ENCODE peak calls at places on chromosome 1, in five cellular contexts. O, B, K, E and S are unnamed samples.
A peak's percentile ranks its signal among the peaks of the same experiment; 100 is the strongest.

GRCh38 chr1:214520544-214521165 is 30.7 kb downstream of the PTPN14 start:
- DNase-seq in O (no peak), B (no peak), K (no peak), E (no peak), S (no peak)

GRCh38 chr1:225565845-225566244 is 87.1 kb downstream of the ENAH start:
- DNase-seq in O (no peak), B (no peak), K (no peak), E (peak; percentile 19), S (no peak)

GRCh38 chr1:84582802-84583587 is 8.8 kb upstream of the CTBS start:
- DNase-seq in O (peak; percentile 50), B (no peak), K (no peak), E (peak; percentile 72), S (peak; percentile 94)

GRCh38 chr1:164598719-164599118 is 39.7 kb downstream of the PBX1 start:
- DNase-seq in O (no peak), B (no peak), K (no peak), E (no peak), S (no peak)

GRCh38 chr1:1013922-1014617 is 773 bp downstream of the ISG15 start:
- DNase-seq in O (no peak), B (peak; percentile 64), K (no peak), E (peak; percentile 24), S (no peak)

GRCh38 chr1:234605983-234606730 is 3.8 kb downstream of the IRF2BP2 start:
- DNase-seq in O (peak; percentile 65), B (no peak), K (no peak), E (peak; percentile 43), S (no peak)

GRCh38 chr1:70083519-70083918 is 121.9 kb downstream of the LRRC40 start:
- DNase-seq in O (no peak), B (no peak), K (no peak), E (no peak), S (no peak)

GRCh38 chr1:210072129-210072528 is 134.1 kb downstream of the SYT14 start:
- DNase-seq in O (no peak), B (no peak), K (no peak), E (no peak), S (no peak)

GRCh38 chr1:219938706-219939105 is 10.3 kb upstream of the SLC30A10 start:
- DNase-seq in O (peak; percentile 86), B (no peak), K (no peak), E (peak; percentile 60), S (peak; percentile 60)

GRCh38 chr1:24384251-24385090 is 29.1 kb downstream of the STPG1 start:
- DNase-seq in O (peak; percentile 50), B (no peak), K (no peak), E (no peak), S (no peak)

GRCh38 chr1:187051618-187052232 is 223.0 kb downstream of the PLA2G4A start:
- DNase-seq in O (peak; percentile 5), B (peak; percentile 70), K (no peak), E (peak; percentile 57), S (peak; percentile 33)

GRCh38 chr1:199983531-199983930 is 44.0 kb upstream of the NR5A2 start:
- DNase-seq in O (no peak), B (no peak), K (no peak), E (no peak), S (no peak)

GRCh38 chr1:204975568-204976235 is 67.3 kb upstream of the CNTN2 start:
- DNase-seq in O (peak; percentile 28), B (peak; percentile 79), K (no peak), E (peak; percentile 76), S (no peak)

GRCh38 chr1:34736711-34737110 is 18.1 kb upstream of the GJB5 start:
- DNase-seq in O (no peak), B (no peak), K (no peak), E (no peak), S (no peak)

GRCh38 chr1:78009276-78009675 is 4.5 kb downstream of the DNAJB4 start:
- DNase-seq in O (no peak), B (no peak), K (no peak), E (no peak), S (no peak)

GRCh38 chr1:211259596-211260126 is 495 bp downstream of the RCOR3 start:
- DNase-seq in O (peak; percentile 83), B (peak; percentile 55), K (peak; percentile 83), E (peak; percentile 86), S (no peak)

GRCh38 chr1:39529901-39530535 is 38.6 kb downstream of the BMP8A start:
- DNase-seq in O (no peak), B (no peak), K (no peak), E (no peak), S (no peak)

GRCh38 chr1:17046043-17046657 is 7.7 kb downstream of the SDHB start:
- DNase-seq in O (no peak), B (peak; percentile 83), K (no peak), E (peak; percentile 72), S (peak; percentile 36)

GRCh38 chr1:156104065-156104810 is 10.3 kb upstream of the LMNA start:
- DNase-seq in O (peak; percentile 98), B (peak; percentile 65), K (peak; percentile 94), E (peak; percentile 91), S (peak; percentile 84)

GRCh38 chr1:153430561-153430960 is 14.2 kb downstream of the S100A7A start:
- DNase-seq in O (no peak), B (no peak), K (no peak), E (no peak), S (no peak)

GRCh38 chr1:95117207-95118018 is at the start of gene TLCD4:
- DNase-seq in O (peak; percentile 56), B (peak; percentile 88), K (peak; percentile 88), E (peak; percentile 81), S (no peak)

GRCh38 chr1:167666416-167666815 is 36.4 kb downstream of the RCSD1 start:
- DNase-seq in O (no peak), B (no peak), K (no peak), E (no peak), S (no peak)

GRCh38 chr1:45400049-45400448 is 59.8 kb upstream of the MUTYH start:
- DNase-seq in O (no peak), B (peak; percentile 76), K (no peak), E (peak; percentile 8), S (no peak)

GRCh38 chr1:205430631-205431305 is 8.9 kb upstream of the LEMD1 start:
- DNase-seq in O (peak; percentile 54), B (peak; percentile 88), K (peak; percentile 85), E (peak; percentile 69), S (no peak)

GRCh38 chr1:89907669-89908293 is 86.9 kb downstream of the LRRC8D start:
- DNase-seq in O (peak; percentile 42), B (no peak), K (no peak), E (no peak), S (no peak)

GRCh38 chr1:89908294-89908992 is 86.5 kb upstream of the ZNF326 start:
- DNase-seq in O (no peak), B (no peak), K (no peak), E (no peak), S (no peak)

GRCh38 chr1:89910268-89910667 is 84.6 kb upstream of the ZNF326 start:
- DNase-seq in O (no peak), B (no peak), K (no peak), E (no peak), S (no peak)

GRCh38 chr1:89910780-89911179 is 84.1 kb upstream of the ZNF326 start:
- DNase-seq in O (no peak), B (peak; percentile 93), K (no peak), E (no peak), S (peak; percentile 70)

GRCh38 chr1:89908993-89909436 is 85.9 kb upstream of the ZNF326 start:
- DNase-seq in O (no peak), B (no peak), K (no peak), E (no peak), S (no peak)
- H3K4me3 ChIP-seq in O (no peak overlapping the region), B (no peak overlapping the region), K (no peak overlapping the region), E (no peak overlapping the region), S (no peak overlapping the region)

GRCh38 chr1:89822999-89823628 is 2.3 kb downstream of the LRRC8D start:
- DNase-seq in O (no peak), B (no peak), K (no peak), E (peak; percentile 22), S (no peak)
- H3K4me3 ChIP-seq in O (no peak overlapping the region), B (peak overlapping the region; percentile 96), K (no peak overlapping the region), E (no peak overlapping the region), S (peak overlapping the region; percentile 2)

DNA sequence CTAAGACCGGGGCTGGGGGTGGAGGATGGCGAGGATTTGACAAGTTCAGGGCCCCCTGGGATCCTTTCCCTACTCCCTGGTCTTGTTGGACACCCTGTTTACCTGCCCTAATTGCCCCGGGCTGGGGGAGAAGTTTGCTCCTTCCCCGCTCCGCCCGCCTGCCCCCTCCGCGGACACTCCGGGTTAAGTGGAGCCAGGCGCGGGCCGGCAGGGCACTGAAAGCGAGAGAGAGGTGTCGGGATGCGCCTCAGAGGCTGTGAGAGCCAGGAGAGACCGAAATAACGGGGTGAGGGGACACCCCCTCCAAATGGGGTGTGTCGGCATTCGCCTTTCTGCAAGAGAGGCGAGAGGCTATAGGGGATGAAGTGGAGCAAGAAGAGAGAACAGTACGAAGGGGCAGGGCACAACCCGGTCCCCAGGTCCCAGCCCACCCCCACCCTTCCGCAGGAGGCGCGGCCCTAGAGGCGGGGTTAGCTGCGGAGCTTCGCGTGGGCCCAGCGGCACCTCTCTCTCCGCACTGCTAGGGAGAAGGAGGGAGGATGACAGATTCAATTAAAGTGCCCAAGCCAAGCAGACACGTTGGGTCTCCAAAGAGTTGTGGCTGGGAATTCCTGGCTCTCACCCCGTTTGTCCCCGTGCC is 3.8 kb downstream of the EFNA3 start:
- DNase-seq in O (no peak), B (no peak), K (peak; percentile 75), E (no peak), S (no peak)
- H3K4me3 ChIP-seq in O (no peak overlapping the region), B (peak overlapping the region; percentile 83), K (no peak overlapping the region), E (no peak overlapping the region), S (no peak overlapping the region)

DNA sequence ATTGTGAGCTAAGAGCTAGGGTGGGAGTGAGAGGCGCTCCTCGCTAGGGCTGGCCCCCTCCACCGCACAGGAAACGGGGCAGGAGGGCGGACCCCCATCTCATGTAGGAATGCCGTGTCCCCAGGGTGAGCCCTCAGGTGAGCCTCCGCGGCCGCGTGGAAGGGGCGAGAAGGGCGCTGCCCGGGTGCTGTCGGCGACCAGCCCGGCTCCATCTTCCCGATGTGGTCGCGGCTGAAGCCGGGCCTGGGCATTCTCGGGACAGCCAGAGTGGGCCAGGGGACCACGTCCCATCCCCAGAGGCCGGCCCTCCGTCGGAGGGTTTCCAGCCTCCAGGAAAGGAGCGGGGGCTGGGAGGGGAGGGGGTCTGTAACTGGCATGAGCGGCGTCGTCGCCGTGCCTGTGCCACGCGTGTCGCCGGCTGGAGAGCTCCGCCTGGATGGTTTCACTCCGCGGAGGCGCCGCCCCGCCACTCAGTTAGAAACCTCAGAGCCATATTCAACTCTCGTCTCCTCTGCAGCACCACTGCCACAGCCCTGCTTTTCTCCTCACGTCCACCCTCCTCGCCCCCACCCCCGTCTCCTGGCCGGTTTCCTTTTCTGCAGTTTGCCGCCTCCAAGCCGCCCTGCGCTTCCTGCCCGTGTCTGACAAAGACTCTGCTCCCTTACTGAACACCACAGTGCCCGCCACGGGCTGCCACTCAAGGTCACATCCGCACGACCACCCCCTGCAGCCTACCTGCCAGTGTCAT is at the start of gene TMEM269:
- DNase-seq in O (no peak), B (peak; percentile 56), K (peak; percentile 76), E (no peak), S (no peak)
- H3K4me3 ChIP-seq in O (no peak within 1 kb of the TSS), B (peak within 1 kb of the TSS; percentile 47), K (peak within 1 kb of the TSS; percentile 4), E (no peak within 1 kb of the TSS), S (peak within 1 kb of the TSS; percentile 37)